ENCODE peak calls at places on chromosomes 2 and 18, in six cellular contexts. R is aorta; O is psoas muscle; K is endothelial cell of umbilical vein; J is CD4-positive, CD25-positive, alpha-beta regulatory T cell; P is PC-9. A is an unnamed sample. For H3K4me1, the result is how much of the 10 kb centered on the place peaks cover.

GRCh38 chr2:172098650-172099471 is 3.8 kb downstream of the DLX2 start:
- DNase-seq in P (peak), R (no peak), J (peak), K (peak), O (peak), A (no peak)

GRCh38 chr18:62759704-62760402 is 44.5 kb downstream of the PHLPP1 start:
- DNase-seq in J (no peak), O (no peak), P (peak), R (no peak), K (peak), A (no peak)

GRCh38 chr18:77116201-77117080 is 16.1 kb downstream of the MBP start:
- DNase-seq in O (peak), K (no peak), P (no peak), R (peak), J (no peak), A (no peak)

GRCh38 chr2:174477772-174478171 is 9.1 kb downstream of the GPR155 start:
- DNase-seq in K (no peak), P (no peak), R (no peak), J (no peak), O (no peak), A (no peak)

GRCh38 chr2:158999458-158999857 is 31.0 kb downstream of the TANC1 start:
- DNase-seq in O (no peak), K (peak), P (no peak), J (no peak), R (no peak), A (no peak)

GRCh38 chr2:126660068-126660467 is 4.1 kb downstream of the GYPC start:
- DNase-seq in R (no peak), K (no peak), J (no peak), O (no peak), P (no peak), A (no peak)

GRCh38 chr2:202109737-202110184 is 36.7 kb downstream of the KIAA2012 start:
- DNase-seq in R (peak), K (no peak), O (peak), P (no peak), J (no peak), A (peak)

GRCh38 chr18:77865853-77866252 is 616.2 kb downstream of the GALR1 start:
- DNase-seq in R (no peak), P (no peak), K (no peak), O (no peak), J (no peak), A (no peak)

GRCh38 chr2:54015809-54016703 is 45.3 kb upstream of the PSME4 start:
- DNase-seq in P (no peak), R (no peak), J (no peak), O (no peak), K (no peak), A (no peak)

GRCh38 chr2:42047488-42048317 is at the start of gene PKDCC:
- DNase-seq in O (peak), K (peak), P (no peak), J (no peak), R (peak), A (no peak)

GRCh38 chr2:171084128-171084527 is 76.6 kb downstream of the TLK1 start:
- DNase-seq in P (no peak), J (peak), O (no peak), K (no peak), R (no peak), A (no peak)

GRCh38 chr18:46497129-46497528 is 159.9 kb downstream of the LOXHD1 start:
- DNase-seq in R (no peak), K (no peak), O (no peak), P (no peak), J (no peak), A (no peak)

GRCh38 chr18:905307-905947 is 756 bp downstream of the ADCYAP1 start:
- DNase-seq in R (no peak), J (no peak), P (no peak), K (no peak), O (no peak), A (no peak)

GRCh38 chr2:88690591-88691338 is 708 bp upstream of the RPIA start:
- DNase-seq in K (no peak), R (peak), J (no peak), P (peak), O (peak), A (no peak)

GRCh38 chr18:79521806-79522205 is 126.1 kb downstream of the NFATC1 start:
- DNase-seq in R (peak), P (no peak), O (no peak), K (no peak), J (no peak), A (no peak)

GRCh38 chr2:214077727-214078126 is 333.1 kb upstream of the VWC2L start:
- DNase-seq in R (no peak), J (no peak), P (no peak), K (no peak), O (no peak), A (no peak)

GRCh38 chr2:19710230-19710629 is 191.6 kb downstream of the TTC32 start:
- DNase-seq in J (no peak), R (no peak), K (no peak), O (no peak), P (no peak), A (no peak)

GRCh38 chr18:9025104-9025838 is 77.2 kb upstream of the NDUFV2 start:
- DNase-seq in K (no peak), O (no peak), P (peak), R (no peak), J (no peak), A (no peak)

GRCh38 chr2:56077352-56077915 is 106.4 kb upstream of the CCDC85A start:
- DNase-seq in K (peak), P (peak), O (no peak), R (no peak), J (no peak), A (no peak)

GRCh38 chr2:239316562-239317465 is 84.0 kb downstream of the HDAC4 start:
- DNase-seq in R (peak), K (peak), J (no peak), O (peak), P (no peak), A (no peak)

GRCh38 chr2:85957256-85957655 is 68.5 kb upstream of the ST3GAL5 start:
- DNase-seq in R (no peak), K (no peak), O (no peak), P (no peak), J (no peak), A (no peak)

GRCh38 chr2:85956647-85957039 is 67.9 kb upstream of the ST3GAL5 start:
- DNase-seq in K (no peak), O (no peak), P (no peak), J (no peak), R (no peak), A (no peak)

GRCh38 chr2:85953476-85953875 is 64.7 kb upstream of the ST3GAL5 start:
- DNase-seq in P (no peak), K (no peak), R (no peak), J (no peak), O (no peak), A (no peak)

GRCh38 chr2:85954192-85954900 is 65.6 kb upstream of the ST3GAL5 start:
- DNase-seq in P (no peak), K (no peak), J (no peak), O (no peak), R (no peak), A (no peak)

DNA sequence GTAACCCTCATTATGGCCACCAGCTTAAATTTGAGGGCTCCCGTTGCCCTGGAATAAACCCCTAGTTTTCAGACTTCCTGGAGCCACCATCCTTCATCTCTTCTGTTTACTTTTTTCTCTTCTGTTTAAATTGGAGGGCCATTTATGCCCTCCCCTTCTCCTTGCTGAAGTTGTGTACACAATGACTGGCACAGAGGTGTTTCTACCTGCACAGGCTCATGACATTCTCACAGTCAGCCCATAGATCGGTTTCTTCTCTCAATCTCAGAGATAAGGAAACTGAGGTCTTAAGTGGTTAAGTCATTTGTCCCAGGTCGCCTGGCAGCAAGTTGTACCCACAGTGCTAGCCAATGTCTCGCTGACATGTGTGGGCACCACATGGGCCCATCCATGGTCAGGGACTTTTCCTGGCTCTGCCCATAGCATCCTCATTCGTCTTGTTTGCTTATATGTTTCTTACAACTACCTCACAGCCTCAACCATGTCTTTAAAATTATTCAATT is 66.2 kb upstream of the ST3GAL5 start:
- DNase-seq in O (no peak), P (peak), K (no peak), R (no peak), J (no peak), A (no peak)
- H3K4me1 ChIP-seq in O (under half), P (under half), K (under half), R (under half), J (under half), A (under half)

DNA sequence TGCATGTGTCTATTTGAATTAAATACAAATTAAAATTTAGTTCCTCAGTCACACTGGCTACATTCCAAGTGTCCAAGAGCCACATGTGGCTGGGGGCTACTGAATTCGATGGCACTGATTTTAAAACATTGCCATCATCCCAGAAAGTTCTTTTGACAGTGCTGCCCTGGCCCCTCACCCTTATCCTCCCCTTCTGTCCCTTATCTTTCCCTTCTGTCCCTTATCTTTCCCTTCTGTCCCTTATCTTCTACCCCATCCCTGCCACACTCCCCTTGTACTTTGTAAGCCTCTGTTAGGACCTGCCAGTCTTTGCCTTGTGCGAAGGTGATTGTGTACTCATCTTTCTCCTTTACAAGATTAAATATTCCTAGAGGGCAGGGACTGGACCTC is 85.2 kb downstream of the DNMT3A start:
- DNase-seq in J (no peak), O (peak), P (peak), R (no peak), K (no peak), A (no peak)
- H3K4me1 ChIP-seq in J (under half), O (under half), P (under half), R (under half), K (under half), A (under half)

GRCh38 chr18:58319719-58320118 is 275.7 kb downstream of the NEDD4L start:
- DNase-seq in K (no peak), P (no peak), R (no peak), J (no peak), O (no peak), A (no peak)
- H3K4me1 ChIP-seq in K (under half), P (under half), R (under half), J (under half), O (under half), A (under half)

DNA sequence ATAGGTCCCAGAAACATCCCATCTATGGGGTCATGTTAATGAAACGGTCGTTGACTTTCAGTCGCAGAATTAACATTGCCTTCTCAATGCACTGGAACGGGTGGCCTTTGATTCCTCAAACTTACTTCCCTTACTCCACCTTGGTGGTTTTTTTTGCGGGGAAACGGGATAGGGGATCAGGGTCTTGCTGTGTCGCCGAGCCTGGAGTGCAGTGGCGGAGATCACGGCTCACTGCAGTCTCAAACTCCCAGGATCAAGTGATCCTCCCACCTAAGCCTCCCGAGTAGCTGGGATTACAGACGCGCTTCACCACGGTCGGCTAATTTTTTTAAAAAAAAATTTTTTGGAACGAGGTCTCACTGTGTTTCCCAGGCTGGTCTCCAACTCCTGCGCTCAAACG is 754 bp downstream of the ATG16L1 start:
- DNase-seq in J (no peak), K (no peak), P (no peak), O (no peak), R (no peak), A (no peak)
- H3K4me1 ChIP-seq in J (half or more), K (under half), P (half or more), O (under half), R (under half), A (half or more)

A was measured in esophagus squamous epithelium.